ENCODE peak calls at places on chromosomes 6 and 20, in six cellular contexts. Q is RWPE2, G is lung, K is body of pancreas, A is cardiac muscle cell, T is fibroblast of lung. P is an unnamed sample.

GRCh38 chr20:58192567-58192966 is 35.9 kb downstream of the ANKRD60 start:
- DNase-seq in Q (no peak), G (no peak), K (no peak), A (no peak), T (no peak), P (no peak)

GRCh38 chr20:63736893-63737689 is 627 bp downstream of the LIME1 start:
- DNase-seq in Q (peak; percentile 89), G (no peak), K (no peak), A (no peak), T (no peak), P (no peak)

GRCh38 chr6:44663860-44664584 is 276.5 kb downstream of the CDC5L start:
- DNase-seq in Q (peak; percentile 7), G (no peak), K (no peak), A (no peak), T (no peak), P (no peak)

GRCh38 chr20:53186630-53187029 is 214.5 kb downstream of the TSHZ2 start:
- DNase-seq in Q (no peak), G (no peak), K (no peak), A (no peak), T (peak; percentile 7), P (no peak)

GRCh38 chr6:33314943-33315752 is 1.3 kb upstream of the TAPBP start:
- DNase-seq in Q (no peak), G (no peak), K (no peak), A (no peak), T (no peak), P (no peak)

GRCh38 chr6:144156334-144156733 is 6.0 kb downstream of the STX11 start:
- DNase-seq in Q (no peak), G (no peak), K (no peak), A (no peak), T (no peak), P (no peak)

GRCh38 chr6:40183902-40184301 is 249.6 kb upstream of the MOCS1 start:
- DNase-seq in Q (no peak), G (no peak), K (no peak), A (no peak), T (no peak), P (no peak)

GRCh38 chr6:93124226-93124625 is 295.1 kb downstream of the EPHA7 start:
- DNase-seq in Q (no peak), G (no peak), K (no peak), A (no peak), T (no peak), P (no peak)

GRCh38 chr20:23047738-23048214 is 1.7 kb downstream of the THBD start:
- DNase-seq in Q (no peak), G (no peak), K (no peak), A (no peak), T (no peak), P (no peak)

GRCh38 chr6:90110971-90111370 is 185.7 kb downstream of the BACH2 start:
- DNase-seq in Q (no peak), G (no peak), K (no peak), A (no peak), T (no peak), P (no peak)

DNA sequence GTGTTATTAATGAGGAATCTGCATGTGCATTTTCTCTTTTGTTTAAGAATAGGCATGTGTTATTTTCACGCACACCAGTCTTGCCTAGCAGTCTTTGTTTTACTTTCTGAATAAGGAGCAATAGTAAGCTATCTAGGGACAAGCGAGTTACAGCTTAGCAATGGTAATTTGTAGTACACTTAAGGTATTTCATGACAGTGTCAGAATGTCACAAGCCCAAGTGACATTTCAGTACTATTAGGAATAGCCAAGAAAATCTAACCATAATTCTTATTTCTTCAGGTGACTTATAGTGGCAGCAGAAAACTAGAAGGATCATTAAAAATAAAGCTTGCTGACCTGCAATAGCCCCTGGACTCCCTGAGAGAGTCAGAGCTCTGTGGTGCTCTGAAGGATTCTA is 89.7 kb upstream of the BEND3 start:
- DNase-seq in Q (no peak), G (no peak), K (no peak), A (no peak), T (no peak), P (no peak)
- H3K4me3 ChIP-seq in Q (no peak overlapping the region), G (no peak overlapping the region), K (no peak overlapping the region), A (no peak overlapping the region), T (no peak overlapping the region), P (no peak overlapping the region)

GRCh38 chr6:150068173-150068785 is 642 bp downstream of the ULBP3 start:
- DNase-seq in Q (no peak), G (no peak), K (no peak), A (no peak), T (no peak), P (no peak)

GRCh38 chr6:150070236-150070860 is 1.4 kb upstream of the ULBP3 start:
- DNase-seq in Q (no peak), G (no peak), K (no peak), A (no peak), T (no peak), P (no peak)

GRCh38 chr6:150069707-150070106 is 786 bp upstream of the ULBP3 start:
- DNase-seq in Q (no peak), G (no peak), K (peak; percentile 73), A (no peak), T (peak; percentile 9), P (no peak)

GRCh38 chr6:150072201-150072600 is 3.3 kb upstream of the ULBP3 start:
- DNase-seq in Q (peak; percentile 81), G (peak; percentile 87), K (peak; percentile 95), A (no peak), T (peak; percentile 54), P (peak; percentile 45)

DNA sequence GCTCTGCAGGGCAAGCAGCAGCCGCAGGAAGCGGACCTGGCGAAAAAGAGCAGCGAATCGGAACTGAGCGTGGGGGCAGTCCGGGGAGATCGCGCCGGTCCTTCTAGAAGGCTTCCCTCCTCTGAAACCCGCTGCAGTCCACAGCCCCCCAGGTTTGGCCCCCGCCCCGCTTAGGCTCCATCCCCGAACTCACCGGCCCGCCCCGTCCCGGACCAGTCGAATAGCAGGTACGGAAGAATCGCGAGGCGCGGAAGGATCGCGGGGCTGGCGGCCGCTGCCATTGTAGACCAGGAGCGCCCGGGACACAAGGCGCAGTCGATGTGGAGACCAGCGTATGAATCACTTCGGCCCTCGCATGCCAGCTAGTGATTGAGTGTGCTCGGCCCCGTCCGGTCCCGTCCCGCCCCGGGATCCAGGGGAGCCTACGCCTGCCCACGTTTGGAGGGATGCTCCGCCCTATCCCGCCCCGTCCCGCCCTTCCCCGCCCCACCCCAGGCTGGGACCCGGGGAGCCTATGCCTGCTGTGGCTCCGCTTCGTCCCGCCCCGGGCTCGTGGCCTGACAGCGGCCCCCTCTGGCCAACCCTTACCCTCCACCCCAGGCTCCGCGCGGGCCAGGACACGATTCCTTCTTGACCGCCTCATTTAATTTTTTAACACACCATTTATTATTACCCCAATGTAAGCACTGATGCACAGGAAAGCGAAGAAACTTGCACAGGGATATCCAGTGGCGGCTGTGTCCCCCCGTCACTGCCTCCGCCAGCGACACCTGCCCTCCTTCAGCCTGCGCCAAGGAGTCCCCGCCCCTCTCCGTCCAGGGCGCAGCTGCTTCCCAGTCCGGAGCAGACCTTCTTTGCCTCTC is at the start of gene ULBP3:
- DNase-seq in Q (peak; percentile 97), G (peak; percentile 94), K (peak; percentile 94), A (peak; percentile 93), T (peak; percentile 96), P (peak; percentile 87)
- TF ChIP-seq CTCF in Q (peak; percentile 86), G (peak; percentile 31), K (peak; percentile 45), A (peak; percentile 55), T (peak; percentile 39), P (peak; percentile 74)

GRCh38 chr20:47785321-47785899 is at the start of gene SULF2:
- DNase-seq in Q (no peak), G (no peak), K (no peak), A (peak; percentile 70), T (peak; percentile 52), P (no peak)

GRCh38 chr20:47785900-47786762 is 850 bp upstream of the SULF2 start:
- DNase-seq in Q (no peak), G (peak; percentile 49), K (peak; percentile 46), A (peak; percentile 85), T (peak; percentile 85), P (peak; percentile 34)

GRCh38 chr20:47784599-47785320 is 521 bp downstream of the SULF2 start:
- DNase-seq in Q (no peak), G (no peak), K (no peak), A (peak; percentile 35), T (peak; percentile 70), P (no peak)

GRCh38 chr20:47788741-47789080 is 3.4 kb upstream of the SULF2 start:
- DNase-seq in Q (no peak), G (no peak), K (no peak), A (no peak), T (no peak), P (no peak)

DNA sequence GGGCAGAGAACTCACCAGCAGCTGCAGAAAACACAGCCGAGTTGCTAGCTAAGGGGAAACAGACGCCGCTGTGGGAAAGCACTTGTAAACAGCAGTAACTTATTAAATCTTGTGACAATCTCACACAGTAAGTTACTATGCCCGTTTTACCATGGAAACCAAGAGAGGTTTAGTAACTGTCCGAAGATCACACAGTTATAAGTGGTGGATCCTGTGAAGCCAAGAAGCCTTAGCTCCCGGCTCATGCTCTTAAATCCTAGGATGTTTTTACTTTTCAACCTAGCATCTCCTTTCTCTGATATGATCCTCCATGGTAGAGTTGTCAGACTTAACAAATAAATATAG is 1.5 kb upstream of the SULF2 start:
- DNase-seq in Q (no peak), G (no peak), K (no peak), A (no peak), T (no peak), P (no peak)
- H3K27me3 ChIP-seq in Q (no peaks in the 10 kb centered on the region), G (peaks cover 2% of the 10 kb centered on the region), K (no peaks in the 10 kb centered on the region), A (peaks cover 10% of the 10 kb centered on the region), T (peaks cover 29% of the 10 kb centered on the region), P (no peaks in the 10 kb centered on the region)

DNA sequence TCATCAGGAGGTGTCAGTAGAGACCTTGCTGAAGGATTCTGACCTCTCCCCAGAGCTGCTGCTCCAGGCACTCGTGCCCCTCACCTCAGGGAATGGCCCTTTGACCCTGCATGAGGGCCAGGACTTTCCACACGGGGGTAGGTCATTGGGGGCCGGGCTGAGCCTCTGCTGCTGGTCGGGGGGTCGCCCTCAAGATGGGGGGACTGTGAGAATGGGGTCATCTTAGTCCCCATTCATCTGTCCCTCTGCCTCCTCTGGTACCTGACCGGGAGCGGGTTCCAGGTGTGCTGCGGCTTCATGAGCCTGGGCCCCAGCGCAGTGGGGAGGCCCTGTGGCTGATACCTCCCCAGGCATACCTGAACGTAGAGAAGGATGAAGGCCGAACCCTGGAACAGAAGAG is 15.8 kb downstream of the DNPH1 start:
- DNase-seq in Q (peak; percentile 29), G (no peak), K (no peak), A (no peak), T (no peak), P (no peak)
- H3K4me3 ChIP-seq in Q (no peak overlapping the region), G (no peak overlapping the region), K (no peak overlapping the region), A (no peak overlapping the region), T (no peak overlapping the region), P (no peak overlapping the region)

DNA sequence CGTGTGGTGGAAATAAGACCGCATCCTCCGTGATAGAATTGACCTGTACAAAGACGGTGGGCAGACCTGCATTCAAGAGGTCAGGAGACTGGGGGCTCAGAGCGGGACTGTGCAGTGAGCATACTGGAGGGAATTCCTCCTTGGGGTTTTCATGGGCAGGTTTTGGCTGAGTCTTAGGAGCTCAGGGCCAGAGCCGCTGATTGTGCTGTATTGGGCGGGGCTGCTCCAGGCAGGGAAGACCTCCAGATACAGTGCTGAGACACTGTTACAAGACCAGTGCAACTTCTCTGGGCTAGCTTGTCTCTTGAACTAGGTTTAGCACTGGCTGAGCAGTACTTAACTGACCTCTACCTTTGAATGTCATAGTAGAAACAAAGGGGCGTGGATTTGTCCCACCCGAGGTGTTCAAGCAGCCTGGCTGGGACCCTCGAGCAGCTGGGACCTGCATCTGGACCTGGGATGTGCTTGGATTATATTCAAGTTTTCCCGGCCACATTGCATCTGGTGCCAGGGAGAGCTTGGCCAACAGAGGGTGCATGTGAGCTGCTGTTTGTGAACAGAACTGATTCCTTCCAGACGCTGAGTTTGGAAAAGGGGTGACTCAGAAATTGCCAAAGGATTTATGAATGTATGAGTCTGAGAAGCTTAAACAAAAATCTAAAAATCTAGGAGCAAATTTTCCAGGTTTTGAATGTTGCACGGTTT is 33.4 kb upstream of the SLC22A1 start:
- DNase-seq in Q (no peak), G (peak; percentile 49), K (peak; percentile 55), A (peak; percentile 52), T (peak; percentile 78), P (peak; percentile 18)
- TF ChIP-seq CTCF in Q (peak; percentile 79), G (no peak), K (peak; percentile 33), A (peak; percentile 95), T (peak; percentile 93), P (peak; percentile 88)